ENCODE peak calls at places on chromosomes 3 and 15, in nine cellular contexts. U, Q, R, A, V, W, F, G and D are unnamed samples.

GRCh38 chr15:82849556-82850241 is 40.3 kb downstream of the WHAMM start:
- DNase-seq in R (no peak), A (peak; percentile 81), G (peak; percentile 78), Q (peak; percentile 82), U (peak; percentile 62), V (peak; percentile 84), W (peak; percentile 88), F (peak; percentile 87), D (peak; percentile 87)

GRCh38 chr3:117892991-117893390 is 1141.7 kb downstream of the IGSF11 start:
- DNase-seq in W (no peak), V (no peak), U (no peak), A (no peak), F (no peak), Q (no peak), R (no peak), G (no peak), D (no peak)

GRCh38 chr15:57503911-57504598 is 87.6 kb upstream of the MYZAP start:
- DNase-seq in R (no peak), W (no peak), U (no peak), Q (no peak), V (no peak), A (no peak), F (no peak), G (no peak), D (peak; percentile 87)

GRCh38 chr3:16249336-16249735 is 15.4 kb downstream of the DPH3 start:
- DNase-seq in U (peak; percentile 19), R (no peak), A (no peak), F (no peak), Q (peak; percentile 51), G (peak; percentile 58), W (no peak), V (no peak), D (peak; percentile 55)

GRCh38 chr3:42698911-42699230 is 3.7 kb downstream of the HHATL start:
- DNase-seq in G (no peak), F (peak; percentile 80), U (no peak), Q (peak; percentile 12), A (no peak), R (no peak), W (no peak), V (no peak), D (no peak)

GRCh38 chr3:31291818-31292217 is 240.9 kb upstream of the STT3B start:
- DNase-seq in R (no peak), W (no peak), F (no peak), Q (no peak), U (no peak), G (no peak), V (no peak), A (no peak), D (no peak)

GRCh38 chr15:42507514-42507913 is 12.1 kb downstream of the SNAP23 start:
- DNase-seq in V (no peak), W (no peak), Q (no peak), A (no peak), R (no peak), F (no peak), G (no peak), U (no peak), D (no peak)

GRCh38 chr3:186930639-186931486 is 537 bp downstream of the ST6GAL1 start:
- DNase-seq in V (peak; percentile 88), Q (peak; percentile 88), A (peak; percentile 75), W (peak; percentile 73), R (peak; percentile 65), F (peak; percentile 88), G (peak; percentile 67), U (peak; percentile 80), D (peak; percentile 66)

GRCh38 chr15:60155661-60156060 is 151.6 kb downstream of the FOXB1 start:
- DNase-seq in Q (no peak), G (no peak), A (no peak), F (no peak), R (no peak), V (no peak), U (no peak), W (no peak), D (peak; percentile 54)

GRCh38 chr15:94576889-94577533 is 345.6 kb downstream of the MCTP2 start:
- DNase-seq in V (no peak), Q (peak; percentile 65), W (peak; percentile 29), G (peak; percentile 54), R (no peak), U (peak; percentile 47), A (peak; percentile 10), F (no peak), D (peak; percentile 6)

GRCh38 chr3:39705351-39705900 is 104.0 kb upstream of the MYRIP start:
- DNase-seq in A (no peak), G (no peak), U (no peak), Q (no peak), R (no peak), F (no peak), V (no peak), W (no peak), D (peak; percentile 25)

GRCh38 chr15:70172124-70172523 is 74.4 kb upstream of the TLE3 start:
- DNase-seq in F (peak; percentile 36), Q (no peak), W (no peak), V (no peak), R (no peak), A (no peak), G (no peak), U (no peak), D (no peak)

GRCh38 chr3:194938845-194939531 is 253.3 kb downstream of the FAM43A start:
- DNase-seq in F (peak; percentile 34), U (no peak), R (no peak), V (peak; percentile 59), Q (peak; percentile 51), G (no peak), A (peak; percentile 37), W (peak; percentile 52), D (peak; percentile 50)

GRCh38 chr3:4270726-4271125 is 32.4 kb upstream of the SETMAR start:
- DNase-seq in V (no peak), R (no peak), F (no peak), U (no peak), G (no peak), W (no peak), A (no peak), Q (peak; percentile 19), D (no peak)

GRCh38 chr15:65400760-65401606 is 21.8 kb downstream of the IGDCC4 start:
- DNase-seq in R (no peak), G (peak; percentile 86), A (peak; percentile 58), U (peak; percentile 82), V (peak; percentile 65), Q (peak; percentile 85), F (peak; percentile 77), W (peak; percentile 87), D (peak; percentile 72)

GRCh38 chr15:66830358-66830757 is 128.3 kb downstream of the SMAD6 start:
- DNase-seq in R (no peak), A (no peak), U (no peak), V (peak; percentile 86), W (no peak), Q (peak; percentile 19), G (no peak), F (peak; percentile 57), D (peak; percentile 70)
- TF ChIP-seq CTCF in R (no peak), A (no peak), U (no peak), V (no peak), W (no peak), Q (no peak), G (no peak), F (no peak), D (no peak)

GRCh38 chr3:82000350-82000749 is 238.9 kb upstream of the GBE1 start:
- DNase-seq in G (no peak), U (no peak), W (no peak), A (no peak), F (no peak), V (no peak), R (no peak), Q (no peak), D (no peak)

GRCh38 chr3:81989773-81990172 is 228.3 kb upstream of the GBE1 start:
- DNase-seq in F (no peak), V (no peak), Q (no peak), W (no peak), G (no peak), U (no peak), A (no peak), R (no peak), D (no peak)

GRCh38 chr3:81998139-81998755 is 236.8 kb upstream of the GBE1 start:
- DNase-seq in A (no peak), U (no peak), R (no peak), V (no peak), Q (no peak), F (no peak), G (no peak), W (peak; percentile 28), D (peak; percentile 29)

GRCh38 chr3:82000773-82001172 is 239.3 kb upstream of the GBE1 start:
- DNase-seq in F (no peak), R (no peak), U (no peak), Q (no peak), G (no peak), V (no peak), A (no peak), W (no peak), D (no peak)

GRCh38 chr3:81995334-81995733 is 233.9 kb upstream of the GBE1 start:
- DNase-seq in G (no peak), U (no peak), F (no peak), V (no peak), R (no peak), Q (no peak), W (no peak), A (no peak), D (no peak)
- TF ChIP-seq CTCF in G (no peak), U (peak; percentile 5), F (no peak), V (no peak), R (no peak), Q (no peak), W (peak; percentile 5), A (no peak), D (no peak)

GRCh38 chr3:60202052-60202753 is 1049.0 kb downstream of the FHIT start:
- DNase-seq in F (no peak), G (no peak), W (no peak), A (no peak), U (no peak), Q (peak; percentile 8), R (no peak), V (no peak), D (no peak)
- TF ChIP-seq CTCF in F (no peak), G (no peak), W (no peak), A (no peak), U (no peak), Q (no peak), R (no peak), V (no peak), D (no peak)

GRCh38 chr3:89116486-89116885 is 9.1 kb downstream of the EPHA3 start:
- DNase-seq in R (no peak), U (no peak), Q (no peak), G (no peak), W (no peak), A (no peak), V (no peak), F (no peak), D (no peak)

GRCh38 chr3:89113344-89113743 is 5.9 kb downstream of the EPHA3 start:
- DNase-seq in V (no peak), Q (no peak), F (no peak), W (no peak), R (no peak), U (no peak), G (no peak), A (no peak), D (no peak)

GRCh38 chr3:89114841-89115223 is 7.4 kb downstream of the EPHA3 start:
- DNase-seq in R (no peak), A (no peak), W (no peak), Q (no peak), F (no peak), G (no peak), V (no peak), U (no peak), D (no peak)

GRCh38 chr3:89113887-89114840 is 6.7 kb downstream of the EPHA3 start:
- DNase-seq in R (peak; percentile 16), U (peak; percentile 67), W (peak; percentile 85), F (peak; percentile 83), A (peak; percentile 38), Q (no peak), V (peak; percentile 76), G (peak; percentile 79), D (peak; percentile 56)
- TF ChIP-seq CTCF in R (no peak), U (peak; percentile 83), W (peak; percentile 70), F (peak; percentile 53), A (peak; percentile 44), Q (no peak), V (peak; percentile 66), G (peak; percentile 34), D (peak; percentile 59)